ENCODE peak calls at places on chromosome 6, in six cellular contexts. W is WTC11, G is choroid plexus epithelial cell, I is NB4, Z is RWPE1, M is IMR-90. P is an unnamed sample.

GRCh38 chr6:110226261-110226660 is 46.0 kb downstream of the CDC40 start:
- DNase-seq in I (no peak), Z (no peak), W (no peak), M (no peak), G (no peak), P (no peak)

GRCh38 chr6:28489366-28490190 is 26.0 kb downstream of the GPX6 start:
- DNase-seq in G (peak; percentile 89), M (peak; percentile 74), W (peak; percentile 78), Z (peak; percentile 26), I (peak; percentile 95), P (peak; percentile 71)

GRCh38 chr6:251920-252319 is 40.4 kb upstream of the DUSP22 start:
- DNase-seq in M (no peak), W (no peak), G (no peak), Z (peak; percentile 70), I (peak; percentile 57), P (no peak)

GRCh38 chr6:46932526-46932925 is 10.8 kb upstream of the ADGRF5 start:
- DNase-seq in W (no peak), Z (no peak), M (no peak), G (no peak), I (no peak), P (no peak)

GRCh38 chr6:163865380-163865779 is 450.9 kb downstream of the QKI start:
- DNase-seq in M (no peak), Z (no peak), W (no peak), G (no peak), I (no peak), P (no peak)

GRCh38 chr6:24536466-24536865 is 41.7 kb downstream of the ALDH5A1 start:
- DNase-seq in M (no peak), Z (no peak), G (peak; percentile 56), W (no peak), I (no peak), P (no peak)

GRCh38 chr6:63936399-63936798 is 300.8 kb downstream of the PHF3 start:
- DNase-seq in W (no peak), G (no peak), Z (no peak), M (no peak), I (no peak), P (no peak)

GRCh38 chr6:156880913-156881312 is 103.7 kb downstream of the ARID1B start:
- DNase-seq in G (no peak), I (no peak), M (no peak), W (no peak), Z (no peak), P (no peak)

GRCh38 chr6:16181429-16182359 is 52.8 kb downstream of the MYLIP start:
- DNase-seq in I (no peak), W (no peak), M (no peak), G (no peak), Z (no peak), P (no peak)

GRCh38 chr6:4849214-4849613 is 73.0 kb downstream of the CDYL start:
- DNase-seq in I (no peak), M (peak; percentile 10), Z (no peak), W (no peak), G (no peak), P (no peak)

GRCh38 chr6:4846387-4846786 is 70.2 kb downstream of the CDYL start:
- DNase-seq in Z (no peak), M (no peak), W (no peak), I (no peak), G (no peak), P (no peak)

GRCh38 chr6:4840169-4840568 is 64.0 kb downstream of the CDYL start:
- DNase-seq in I (no peak), M (no peak), W (no peak), Z (no peak), G (no peak), P (no peak)

GRCh38 chr6:4848382-4849068 is 72.3 kb downstream of the CDYL start:
- DNase-seq in Z (no peak), W (peak; percentile 54), I (peak; percentile 44), G (peak; percentile 38), M (no peak), P (peak; percentile 21)

DNA sequence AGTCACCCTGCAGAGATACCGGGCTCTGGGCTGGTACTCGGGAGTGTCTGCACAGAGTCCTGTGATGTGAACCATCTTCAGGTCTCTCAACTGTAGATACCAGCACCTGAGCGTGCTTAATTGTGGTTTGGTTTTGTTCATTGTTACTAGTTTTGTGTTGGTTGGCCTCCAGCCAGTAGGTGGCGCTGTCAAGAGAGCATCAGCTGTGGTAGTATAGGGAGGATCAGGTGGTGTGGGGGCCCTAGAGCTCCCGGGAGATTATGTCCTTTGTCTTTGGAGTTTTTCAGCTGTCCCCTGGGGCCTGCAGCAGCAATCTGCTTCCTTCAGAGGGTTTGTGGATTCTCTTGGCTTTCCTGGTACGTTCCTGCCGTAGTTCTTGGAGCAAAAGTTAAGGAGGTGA is 67.9 kb downstream of the CDYL start:
- DNase-seq in M (no peak), I (no peak), Z (no peak), W (peak; percentile 74), G (no peak), P (no peak)
- TF ChIP-seq CTCF in M (no peak), I (peak; percentile 30), Z (no peak), W (peak; percentile 84), G (peak; percentile 22), P (no peak)

GRCh38 chr6:125888989-125889656 is 67.4 kb upstream of the HINT3 start:
- DNase-seq in I (peak; percentile 62), W (peak; percentile 24), M (peak; percentile 40), G (peak; percentile 69), Z (no peak), P (no peak)
- TF ChIP-seq CTCF in I (peak; percentile 65), W (peak; percentile 42), M (peak; percentile 50), G (peak; percentile 70), Z (peak; percentile 8), P (peak; percentile 35)

GRCh38 chr6:166745801-166746668 is 119.0 kb upstream of the RPS6KA2 start:
- DNase-seq in I (no peak), W (no peak), M (no peak), Z (no peak), G (no peak), P (no peak)
- TF ChIP-seq CTCF in I (no peak), W (no peak), M (no peak), Z (no peak), G (no peak), P (no peak)

GRCh38 chr6:144150673-144151009 is 324 bp downstream of the STX11 start:
- DNase-seq in M (peak; percentile 18), G (peak; percentile 29), Z (peak; percentile 16), W (peak; percentile 64), I (peak; percentile 55), P (no peak)
- TF ChIP-seq CTCF in M (no peak), G (peak; percentile 39), Z (peak; percentile 29), W (no peak), I (peak; percentile 20), P (peak; percentile 53)

GRCh38 chr6:41702089-41702745 is 33.2 kb downstream of the TFEB start:
- DNase-seq in W (no peak), M (no peak), Z (no peak), G (no peak), I (no peak), P (no peak)

GRCh38 chr6:41700577-41701347 is 34.6 kb downstream of the TFEB start:
- DNase-seq in I (no peak), G (peak; percentile 41), M (no peak), W (peak; percentile 50), Z (no peak), P (peak; percentile 31)

GRCh38 chr6:41704028-41704427 is 31.4 kb downstream of the TFEB start:
- DNase-seq in I (no peak), G (no peak), Z (no peak), M (no peak), W (no peak), P (no peak)

GRCh38 chr6:41704656-41705328 is 30.6 kb downstream of the TFEB start:
- DNase-seq in W (no peak), Z (no peak), G (no peak), M (no peak), I (no peak), P (no peak)

GRCh38 chr6:41702771-41703494 is 32.5 kb downstream of the TFEB start:
- DNase-seq in Z (no peak), W (no peak), M (no peak), G (no peak), I (no peak), P (no peak)
- TF ChIP-seq CTCF in Z (no peak), W (no peak), M (no peak), G (no peak), I (no peak), P (no peak)

P was measured in nephron progenitor cell.